ENCODE peak calls at places on chromosomes 13 and 19, in seven cellular contexts. O is stomach, Q is adrenal gland, I is Peyer's patch, P is esophagus muscularis mucosa, Y is gastrocnemius medialis, T is breast epithelium. M is an unnamed sample.

GRCh38 chr13:52749446-52749845 is 9.8 kb upstream of the CNMD start:
- DNase-seq in P (no peak), Y (no peak), I (no peak), T (no peak), O (no peak), Q (no peak), M (no peak)

GRCh38 chr13:35764359-35765015 is 288.0 kb upstream of the MAB21L1 start:
- DNase-seq in O (no peak), Q (no peak), Y (no peak), P (no peak), I (no peak), T (no peak), M (no peak)

GRCh38 chr13:111177803-111178389 is 62.8 kb downstream of the ARHGEF7 start:
- DNase-seq in O (no peak), T (no peak), Q (no peak), Y (no peak), P (no peak), I (no peak), M (no peak)

GRCh38 chr13:21717817-21718216 is 46.9 kb downstream of the FGF9 start:
- DNase-seq in Q (no peak), Y (no peak), I (no peak), T (peak; percentile 30), P (no peak), O (no peak), M (peak; percentile 5)

GRCh38 chr19:7642295-7643046 is 5.6 kb downstream of the STXBP2 start:
- DNase-seq in P (no peak), T (no peak), Y (no peak), O (no peak), Q (no peak), I (no peak), M (no peak)

GRCh38 chr19:4327252-4327876 is 11.3 kb downstream of the STAP2 start:
- DNase-seq in Q (peak; percentile 89), Y (peak; percentile 51), P (no peak), T (peak; percentile 50), I (no peak), O (peak; percentile 86), M (peak; percentile 76)

GRCh38 chr19:9128171-9128570 is 1.4 kb upstream of the OR7G3 start:
- DNase-seq in Y (no peak), O (no peak), P (no peak), Q (no peak), T (no peak), I (no peak), M (no peak)

GRCh38 chr13:110657196-110657595 is 41.9 kb downstream of the NAXD start:
- DNase-seq in Y (no peak), I (no peak), P (no peak), O (no peak), T (no peak), Q (no peak), M (no peak)

GRCh38 chr13:90238433-90238832 is 1109.1 kb upstream of the MIR17HG start:
- DNase-seq in T (no peak), P (no peak), Y (no peak), I (no peak), Q (no peak), O (no peak), M (no peak)

GRCh38 chr13:36512771-36513170 is 80.5 kb downstream of the CCNA1 start:
- DNase-seq in P (no peak), Q (no peak), Y (no peak), I (no peak), T (no peak), O (no peak), M (no peak)

GRCh38 chr19:12687496-12688196 is at the start of gene GNG14:
- DNase-seq in T (no peak), Y (no peak), P (no peak), I (no peak), Q (no peak), O (no peak), M (no peak)

GRCh38 chr13:89925107-89925506 is 1422.4 kb upstream of the MIR17HG start:
- DNase-seq in Q (no peak), I (no peak), P (no peak), T (no peak), Y (no peak), O (no peak), M (no peak)

GRCh38 chr19:35226748-35227147 is 1.8 kb downstream of the FAM187B start:
- DNase-seq in P (peak; percentile 68), Y (no peak), I (no peak), T (no peak), O (no peak), Q (no peak), M (no peak)

GRCh38 chr13:37621811-37622361 is 23.3 kb upstream of the POSTN start:
- DNase-seq in Y (no peak), I (no peak), O (no peak), T (no peak), P (no peak), Q (peak; percentile 12), M (no peak)

GRCh38 chr19:42386974-42387707 is 3.0 kb downstream of the CNFN start:
- DNase-seq in O (peak; percentile 55), T (peak; percentile 79), I (peak; percentile 86), Q (peak; percentile 73), P (no peak), Y (no peak), M (peak; percentile 64)

GRCh38 chr13:47039106-47039505 is 142.3 kb upstream of the HTR2A start:
- DNase-seq in O (no peak), I (no peak), Q (no peak), P (no peak), T (no peak), Y (no peak), M (no peak)

GRCh38 chr19:39858541-39858940 is 12.4 kb upstream of the FBL start:
- DNase-seq in Y (no peak), P (no peak), Q (no peak), I (no peak), O (peak; percentile 44), T (no peak), M (no peak)

GRCh38 chr13:49908637-49909036 is 27.5 kb downstream of the SPRYD7 start:
- DNase-seq in T (no peak), O (no peak), P (no peak), Q (no peak), I (no peak), Y (no peak), M (no peak)

GRCh38 chr19:55255618-55256423 is 3.0 kb downstream of the PPP6R1 start:
- DNase-seq in P (no peak), I (no peak), Q (no peak), Y (no peak), O (peak; percentile 46), T (no peak), M (peak; percentile 80)

GRCh38 chr19:44800461-44800860 is 8.4 kb upstream of the BCAM start:
- DNase-seq in Q (peak; percentile 88), Y (peak; percentile 73), T (peak; percentile 72), I (peak; percentile 88), P (peak; percentile 96), O (peak; percentile 87), M (peak; percentile 89)

GRCh38 chr13:45928843-45929242 is 77.3 kb upstream of the SIAH3 start:
- DNase-seq in O (no peak), I (no peak), P (no peak), Y (no peak), Q (no peak), T (no peak), M (no peak)

GRCh38 chr13:74978596-74978995 is 503.4 kb downstream of the TBC1D4 start:
- DNase-seq in P (no peak), O (no peak), Y (no peak), T (no peak), I (no peak), Q (no peak), M (no peak)

GRCh38 chr13:40640845-40641458 is 25.5 kb downstream of the FOXO1 start:
- DNase-seq in P (no peak), O (no peak), I (no peak), Y (peak; percentile 70), T (no peak), Q (no peak), M (no peak)

GRCh38 chr19:18502633-18503294 is 19.1 kb downstream of the ELL start:
- DNase-seq in Y (peak; percentile 79), I (peak; percentile 50), Q (no peak), O (no peak), P (no peak), T (peak; percentile 36), M (peak; percentile 78)
- H3K4me1 ChIP-seq in Y (peaks cover 100% of the 10 kb centered on the region), I (peaks cover 56% of the 10 kb centered on the region), Q (peaks cover 88% of the 10 kb centered on the region), O (peaks cover 100% of the 10 kb centered on the region), P (peaks cover 100% of the 10 kb centered on the region), T (peaks cover 46% of the 10 kb centered on the region), M (peaks cover 97% of the 10 kb centered on the region)

DNA sequence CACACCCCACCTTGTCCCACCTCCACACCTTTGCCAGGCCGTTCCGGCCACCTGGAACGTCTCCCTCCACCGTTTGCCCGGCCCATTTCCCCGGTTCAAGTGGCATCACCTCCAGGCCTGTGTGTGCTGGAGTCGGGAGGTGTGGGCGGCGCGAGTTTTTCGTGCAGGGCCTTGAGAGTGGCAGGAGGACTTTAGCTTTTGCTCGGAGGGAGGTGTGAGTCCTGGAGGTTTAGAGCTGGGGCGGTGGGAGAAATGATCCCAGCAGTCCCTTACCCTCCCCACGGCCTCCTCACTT is 4.3 kb upstream of the PALM start:
- DNase-seq in Q (no peak), P (no peak), O (no peak), T (no peak), I (no peak), Y (no peak), M (peak; percentile 91)
- H3K27ac ChIP-seq in Q (peak overlapping the region; percentile 40), P (no peak overlapping the region), O (no peak overlapping the region), T (no peak overlapping the region), I (peak overlapping the region; percentile 19), Y (no peak overlapping the region), M (no peak overlapping the region)

DNA sequence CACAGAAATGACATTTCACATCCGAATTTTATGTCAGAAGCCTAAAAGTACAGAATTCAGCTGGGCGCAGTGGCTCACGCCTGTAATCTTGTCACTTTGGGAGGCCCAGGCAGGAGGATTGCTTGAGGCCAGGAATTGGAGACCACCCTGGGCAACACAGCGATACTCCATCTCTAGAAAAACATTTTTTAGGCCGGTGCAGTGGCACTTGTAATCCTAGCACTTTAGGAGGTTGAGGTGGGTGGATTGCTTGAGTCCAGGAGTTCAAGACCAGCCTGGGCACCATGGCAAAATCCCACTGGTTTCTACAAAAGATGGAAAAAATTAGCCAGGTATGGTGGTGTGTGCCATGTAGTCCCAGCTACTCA is 15.3 kb downstream of the NOP53 start:
- DNase-seq in Q (no peak), O (no peak), T (no peak), P (no peak), Y (no peak), I (no peak), M (no peak)
- TF ChIP-seq POLR2A in Q (no peak), O (no peak), T (no peak), P (no peak), Y (no peak), I (no peak), M (no peak)

DNA sequence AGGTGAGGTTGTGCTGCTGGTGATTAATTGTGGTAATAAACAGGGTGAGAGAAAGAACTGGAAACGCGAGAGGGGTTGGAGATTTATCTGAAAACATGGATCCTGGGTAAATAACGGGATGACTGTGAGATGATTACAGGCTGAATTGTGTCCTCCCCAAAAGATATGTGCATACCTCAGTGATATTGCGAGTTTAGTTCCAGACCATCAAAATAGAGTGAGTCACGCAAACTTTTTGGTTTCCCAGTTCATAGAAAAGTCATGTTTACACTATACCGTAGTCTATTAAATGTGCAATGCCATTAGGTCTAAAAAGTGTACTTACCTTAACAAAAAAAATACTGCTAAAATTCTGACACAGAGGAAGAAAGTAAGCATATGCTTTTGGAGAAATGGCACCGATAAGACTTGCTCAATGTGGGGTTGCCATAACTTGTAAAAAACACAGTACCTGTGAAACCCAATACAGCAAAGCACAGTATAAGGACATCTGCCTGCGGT is 787.5 kb downstream of the UQCRFS1 start:
- DNase-seq in O (no peak), Y (no peak), I (no peak), T (no peak), Q (no peak), P (no peak), M (no peak)
- H3K4me1 ChIP-seq in O (no peaks in the 10 kb centered on the region), Y (no peaks in the 10 kb centered on the region), I (no peaks in the 10 kb centered on the region), T (no peaks in the 10 kb centered on the region), Q (no peaks in the 10 kb centered on the region), P (no peaks in the 10 kb centered on the region), M (no peaks in the 10 kb centered on the region)

GRCh38 chr13:44312898-44313551 is 60.6 kb upstream of the SERP2 start:
- DNase-seq in O (no peak), T (no peak), Y (no peak), Q (no peak), P (no peak), I (no peak), M (no peak)
- H3K27ac ChIP-seq in O (no peak overlapping the region), T (peak overlapping the region; percentile 36), Y (no peak overlapping the region), Q (no peak overlapping the region), P (no peak overlapping the region), I (peak overlapping the region; percentile 55), M (no peak overlapping the region)

M was measured in thyroid gland.